ENCODE peak calls at places on chromosome 1, in six cellular contexts. Q is K562, Z is WTC11, B is GM12878, F is GM23338, U is H1. V is an unnamed sample.

GRCh38 chr1:54111624-54112023 is 41.2 kb downstream of the CDCP2 start:
- DNase-seq in B (no peak), F (no peak), U (no peak), Z (no peak), Q (no peak), V (no peak)

GRCh38 chr1:227901906-227902640 is 45.7 kb downstream of the WNT9A start:
- DNase-seq in B (no peak), Z (peak; percentile 13), U (no peak), Q (peak; percentile 24), F (no peak), V (peak; percentile 16)

GRCh38 chr1:32438136-32438535 is 26.7 kb upstream of the ZBTB8B start:
- DNase-seq in B (no peak), Z (peak; percentile 33), U (peak; percentile 66), F (peak; percentile 84), Q (no peak), V (no peak)

GRCh38 chr1:181255270-181255929 is 166.9 kb downstream of the IER5 start:
- DNase-seq in Z (no peak), U (no peak), Q (no peak), F (no peak), B (no peak), V (no peak)

GRCh38 chr1:156308078-156308477 is 9.0 kb upstream of the VHLL start:
- DNase-seq in Z (no peak), U (no peak), F (no peak), Q (no peak), B (no peak), V (no peak)

GRCh38 chr1:1435911-1436633 is 582 bp downstream of the VWA1 start:
- DNase-seq in F (no peak), Z (peak; percentile 16), Q (no peak), B (no peak), U (no peak), V (no peak)

GRCh38 chr1:9280015-9280860 is 12.5 kb upstream of the SPSB1 start:
- DNase-seq in B (no peak), F (peak; percentile 43), Q (peak; percentile 56), Z (no peak), U (no peak), V (peak; percentile 35)

GRCh38 chr1:27528701-27529637 is 39.0 kb upstream of the WASF2 start:
- DNase-seq in B (no peak), F (peak; percentile 52), U (no peak), Z (no peak), Q (peak; percentile 81), V (no peak)

GRCh38 chr1:64601207-64601606 is 131.3 kb downstream of the CACHD1 start:
- DNase-seq in F (no peak), Q (no peak), B (no peak), U (no peak), Z (no peak), V (no peak)

GRCh38 chr1:153307221-153307600 is 5.5 kb downstream of the PGLYRP3 start:
- DNase-seq in B (no peak), U (no peak), Z (no peak), F (no peak), Q (no peak), V (no peak)

GRCh38 chr1:156860639-156861423 is at the start of gene NTRK1:
- DNase-seq in Z (peak; percentile 67), Q (peak; percentile 84), B (no peak), U (no peak), F (peak; percentile 77), V (no peak)

GRCh38 chr1:111723091-111723806 is 15.9 kb downstream of the INKA2 start:
- DNase-seq in B (no peak), U (no peak), F (no peak), Z (no peak), Q (no peak), V (no peak)

GRCh38 chr1:25737151-25737550 is 62.8 kb upstream of the SELENON start:
- DNase-seq in Z (no peak), U (no peak), Q (no peak), B (no peak), F (no peak), V (no peak)

GRCh38 chr1:157310401-157310800 is 172.2 kb upstream of the ETV3 start:
- DNase-seq in Q (no peak), U (no peak), Z (no peak), B (no peak), F (peak; percentile 1), V (no peak)

GRCh38 chr1:233390842-233391241 is 63.3 kb downstream of the MAP3K21 start:
- DNase-seq in F (no peak), Q (no peak), U (no peak), Z (no peak), B (no peak), V (no peak)

GRCh38 chr1:40153073-40153770 is 8.0 kb upstream of the RLF start:
- DNase-seq in Q (peak; percentile 78), U (no peak), Z (no peak), F (peak; percentile 73), B (peak; percentile 59), V (peak; percentile 32)

GRCh38 chr1:43953361-43953760 is 6.6 kb downstream of the IPO13 start:
- DNase-seq in Z (no peak), F (no peak), Q (no peak), U (no peak), B (no peak), V (no peak)

GRCh38 chr1:5271264-5271663 is 616.9 kb downstream of the AJAP1 start:
- DNase-seq in Z (no peak), F (no peak), B (no peak), U (no peak), Q (no peak), V (no peak)

GRCh38 chr1:234998174-234998741 is 130.4 kb downstream of the TOMM20 start:
- DNase-seq in F (peak; percentile 51), U (no peak), Q (no peak), Z (no peak), B (no peak), V (peak; percentile 72)

GRCh38 chr1:236692128-236692527 is 5.8 kb downstream of the ACTN2 start:
- DNase-seq in B (no peak), U (no peak), Q (no peak), Z (no peak), F (no peak), V (no peak)

GRCh38 chr1:236421022-236421421 is 26.9 kb downstream of the EDARADD start:
- DNase-seq in Q (peak; percentile 71), B (no peak), F (no peak), Z (no peak), U (no peak), V (peak; percentile 76)

GRCh38 chr1:177448652-177449351 is 278.0 kb downstream of the BRINP2 start:
- DNase-seq in Q (no peak), Z (no peak), F (no peak), U (no peak), B (no peak), V (no peak)

GRCh38 chr1:169348356-169349036 is 19.1 kb downstream of the NME7 start:
- DNase-seq in U (no peak), Q (peak; percentile 76), Z (no peak), F (peak; percentile 69), B (peak; percentile 19), V (peak; percentile 43)

GRCh38 chr1:116036255-116036654 is 59.9 kb downstream of the SLC22A15 start:
- DNase-seq in Z (peak; percentile 19), F (peak; percentile 78), Q (no peak), B (no peak), U (no peak), V (no peak)

GRCh38 chr1:154969741-154970452 is 650 bp downstream of the SHC1 start:
- DNase-seq in F (no peak), Q (no peak), U (no peak), Z (no peak), B (no peak), V (no peak)

GRCh38 chr1:183483224-183483623 is 10.9 kb downstream of the SMG7 start:
- DNase-seq in F (no peak), B (no peak), U (no peak), Z (no peak), Q (no peak), V (no peak)

GRCh38 chr1:73804935-73805334 is 393.0 kb downstream of the LRRIQ3 start:
- DNase-seq in U (no peak), F (no peak), B (no peak), Q (no peak), Z (no peak), V (no peak)

GRCh38 chr1:91611498-91611917 is 110.9 kb downstream of the CDC7 start:
- DNase-seq in Q (no peak), Z (peak; percentile 26), U (no peak), B (no peak), F (peak; percentile 47), V (no peak)

DNA sequence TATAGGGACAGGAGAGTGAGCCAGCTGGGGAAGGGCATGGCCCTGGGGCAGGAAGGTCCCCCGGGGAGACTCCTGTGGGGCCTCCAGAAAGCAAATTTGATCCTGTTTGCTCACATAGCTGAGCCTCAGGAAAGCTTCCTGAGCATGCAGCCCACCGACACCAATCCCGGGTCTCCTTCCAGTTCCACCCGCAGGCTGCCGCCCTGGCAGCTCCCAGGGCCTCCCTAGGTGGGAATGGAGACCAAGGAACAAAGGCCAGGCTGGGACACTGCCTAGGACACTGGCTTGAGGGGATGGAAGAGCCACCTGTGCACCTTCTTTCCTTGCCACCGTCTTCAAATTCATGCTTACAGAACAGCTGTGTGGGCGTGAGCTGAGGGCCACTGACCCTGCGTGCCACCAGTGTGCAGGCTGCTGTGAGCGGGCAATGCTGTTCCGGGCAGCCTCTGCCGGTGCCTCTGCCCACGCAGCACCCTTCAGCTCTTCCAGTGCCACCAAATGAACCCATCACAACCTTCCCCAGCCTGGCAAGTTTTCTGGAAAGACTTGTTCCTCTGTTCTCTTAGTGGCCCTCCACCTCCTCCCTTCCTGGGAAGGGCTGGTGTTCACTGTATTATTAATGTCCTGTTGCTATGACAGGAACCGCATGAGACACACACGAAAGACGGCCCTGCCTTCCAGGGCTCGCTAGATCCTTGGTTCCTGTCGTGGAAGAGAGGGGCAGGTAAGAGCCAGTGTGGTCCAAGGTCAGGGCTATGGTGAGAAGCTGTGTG is 53.6 kb downstream of the ACBD3 start:
- DNase-seq in Q (no peak), B (no peak), U (no peak), Z (no peak), F (no peak), V (no peak)
- TF ChIP-seq CREB1 in Q (no peak), B (no peak), U (no peak), Z (no peak), F (no peak), V (no peak)

GRCh38 chr1:99850458-99850974 is 355 bp downstream of the AGL start:
- DNase-seq in F (no peak), Q (no peak), U (no peak), B (no peak), Z (no peak), V (no peak)
- TF ChIP-seq CREB1 in F (no peak), Q (no peak), U (no peak), B (no peak), Z (no peak), V (no peak)

DNA sequence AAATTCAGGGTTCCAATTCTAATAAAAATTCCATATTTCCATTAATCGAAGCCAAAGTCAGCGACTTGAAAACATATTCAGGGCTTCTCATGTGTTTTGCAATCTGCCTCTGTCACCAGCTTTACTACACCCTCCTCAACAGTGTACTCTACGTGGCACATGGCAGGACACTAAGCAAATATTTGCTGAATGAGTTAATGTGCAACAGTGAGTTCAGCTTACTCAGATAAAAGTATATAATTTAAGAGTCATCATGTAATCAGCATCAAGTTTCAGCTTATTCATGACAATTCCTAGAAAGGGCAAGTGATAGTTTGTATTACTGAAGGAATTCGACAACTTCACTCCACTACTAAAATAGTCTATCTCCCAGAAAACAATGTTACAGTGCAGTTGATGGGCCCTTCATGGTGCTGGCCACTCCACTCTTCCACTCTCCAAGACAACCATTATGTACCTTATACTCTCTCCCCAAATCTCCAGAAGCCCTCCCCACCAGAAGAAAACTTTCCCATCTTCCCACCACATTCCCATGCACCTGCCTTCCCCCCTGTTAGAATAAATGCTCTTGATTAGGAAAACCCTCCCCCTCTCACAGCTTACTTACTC is 97.3 kb downstream of the TTLL7 start:
- DNase-seq in U (no peak), B (no peak), Z (no peak), Q (peak; percentile 20), F (no peak), V (peak; percentile 78)
- TF ChIP-seq CREB1 in U (no peak), B (no peak), Z (no peak), Q (no peak), F (no peak), V (peak; percentile 54)

GRCh38 chr1:41819843-41820242 is 98.9 kb downstream of the HIVEP3 start:
- DNase-seq in U (no peak), Z (no peak), F (no peak), Q (no peak), B (no peak), V (no peak)
- TF ChIP-seq CREB1 in U (no peak), Z (no peak), F (no peak), Q (no peak), B (no peak), V (no peak)